ENCODE peak calls at places on chromosome 6, in five cellular contexts. L, I, H, J and F are unnamed samples.

GRCh38 chr6:140537834-140538680 is 1163.6 kb upstream of the CITED2 start:
- DNase-seq in L (no peak), I (peak), H (peak), J (peak), F (no peak)

GRCh38 chr6:28474441-28475219 is 31.3 kb upstream of the ZSCAN23 start:
- DNase-seq in L (peak), I (peak), H (peak), J (peak), F (no peak)

GRCh38 chr6:19433101-19433500 is 404.1 kb upstream of the ID4 start:
- DNase-seq in L (no peak), I (no peak), H (no peak), J (no peak), F (no peak)

GRCh38 chr6:49556429-49556837 is 6.0 kb downstream of the C6orf141 start:
- DNase-seq in L (no peak), I (no peak), H (no peak), J (peak), F (no peak)

GRCh38 chr6:37218501-37218900 is 39.1 kb upstream of the TBC1D22B start:
- DNase-seq in L (no peak), I (no peak), H (no peak), J (no peak), F (no peak)

GRCh38 chr6:27157461-27158315 is 89.8 kb upstream of the PRSS16 start:
- DNase-seq in L (peak), I (no peak), H (peak), J (no peak), F (peak)

GRCh38 chr6:45422541-45423110 is 44.9 kb upstream of the SUPT3H start:
- DNase-seq in L (peak), I (no peak), H (peak), J (no peak), F (peak)

GRCh38 chr6:140567469-140567868 is 1193.0 kb upstream of the CITED2 start:
- DNase-seq in L (no peak), I (no peak), H (no peak), J (no peak), F (no peak)

GRCh38 chr6:56046576-56046975 is 171.2 kb upstream of the BMP5 start:
- DNase-seq in L (no peak), I (no peak), H (no peak), J (no peak), F (no peak)

GRCh38 chr6:56767435-56767834 is 124.7 kb upstream of the DST start:
- DNase-seq in L (no peak), I (no peak), H (no peak), J (no peak), F (no peak)

GRCh38 chr6:35713426-35713825 is 23.4 kb upstream of the ARMC12 start:
- DNase-seq in L (no peak), I (no peak), H (no peak), J (no peak), F (no peak)

GRCh38 chr6:168407842-168408241 is 33.1 kb upstream of the SMOC2 start:
- DNase-seq in L (no peak), I (no peak), H (no peak), J (no peak), F (no peak)

GRCh38 chr6:110951008-110951407 is 7.5 kb upstream of the GTF3C6 start:
- DNase-seq in L (no peak), I (no peak), H (no peak), J (no peak), F (no peak)

GRCh38 chr6:169779092-169779815 is 27.8 kb downstream of the ERMARD start:
- DNase-seq in L (no peak), I (no peak), H (no peak), J (no peak), F (no peak)

GRCh38 chr6:56370591-56371198 is 123.3 kb upstream of the COL21A1 start:
- DNase-seq in L (peak), I (peak), H (peak), J (peak), F (no peak)

GRCh38 chr6:21005816-21006553 is 471.7 kb downstream of the CDKAL1 start:
- DNase-seq in L (no peak), I (no peak), H (peak), J (peak), F (no peak)

GRCh38 chr6:56515081-56515905 is 127.4 kb downstream of the DST start:
- DNase-seq in L (no peak), I (no peak), H (no peak), J (no peak), F (no peak)

GRCh38 chr6:91678679-91679078 is 1091.8 kb upstream of the MAP3K7 start:
- DNase-seq in L (no peak), I (no peak), H (no peak), J (no peak), F (no peak)

GRCh38 chr6:170451762-170452651 is 101.1 kb downstream of the PSMB1 start:
- DNase-seq in L (no peak), I (no peak), H (no peak), J (no peak), F (no peak)

GRCh38 chr6:13436691-13437568 is 50.5 kb downstream of the GFOD1 start:
- DNase-seq in L (no peak), I (no peak), H (no peak), J (no peak), F (no peak)

GRCh38 chr6:31400467-31401289 is 2.7 kb upstream of the MICA start:
- DNase-seq in L (peak), I (peak), H (peak), J (peak), F (no peak)

GRCh38 chr6:166903027-166903426 is 53.3 kb downstream of the RNASET2 start:
- DNase-seq in L (no peak), I (no peak), H (no peak), J (no peak), F (no peak)

GRCh38 chr6:26124550-26125014 is 37.4 kb downstream of the HFE start:
- DNase-seq in L (peak), I (no peak), H (no peak), J (no peak), F (no peak)

GRCh38 chr6:138576303-138576702 is 77.0 kb upstream of the NHSL1 start:
- DNase-seq in L (no peak), I (no peak), H (no peak), J (no peak), F (no peak)

GRCh38 chr6:52388790-52389189 is 26.8 kb downstream of the PAQR8 start:
- DNase-seq in L (no peak), I (no peak), H (no peak), J (no peak), F (no peak)

GRCh38 chr6:36676142-36677058 is 2.1 kb upstream of the CDKN1A start:
- DNase-seq in L (no peak), I (no peak), H (peak), J (peak), F (no peak)

GRCh38 chr6:163420315-163420667 is 5.8 kb downstream of the QKI start:
- DNase-seq in L (no peak), I (no peak), H (no peak), J (no peak), F (no peak)

GRCh38 chr6:140773276-140773675 is 1359.4 kb upstream of the GJE1 start:
- DNase-seq in L (no peak), I (no peak), H (no peak), J (no peak), F (no peak)

DNA sequence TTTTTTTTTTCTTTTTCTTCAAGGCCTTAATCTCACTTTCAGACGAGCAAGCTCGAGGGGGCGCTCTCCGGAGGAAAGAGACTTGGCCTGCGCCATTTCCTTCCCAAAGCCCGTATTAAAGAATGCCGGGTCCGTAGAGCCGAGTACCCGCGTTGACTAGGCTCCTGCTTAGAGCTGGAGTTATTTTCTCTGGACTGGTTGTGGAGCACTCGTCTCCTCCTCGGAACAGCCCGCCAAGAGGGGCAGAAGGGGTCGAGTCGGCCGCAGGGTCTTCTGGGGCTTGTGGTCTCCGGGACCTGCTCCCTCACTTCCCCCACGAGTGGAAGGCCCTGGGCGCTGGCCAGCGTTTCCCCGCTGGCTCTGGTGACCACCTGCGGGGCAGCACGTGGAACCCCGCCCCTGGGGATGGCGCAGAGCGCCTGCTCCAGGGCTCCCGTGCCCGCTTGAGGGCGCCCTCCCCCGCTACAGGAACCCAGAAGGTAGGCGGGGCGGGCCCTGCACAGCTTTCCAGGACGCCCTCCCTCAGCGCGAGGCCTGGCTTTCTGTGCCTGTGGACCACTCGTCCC is 2.7 kb upstream of the MEI4 start:
- DNase-seq in L (peak), I (no peak), H (peak), J (no peak), F (peak)
- TF ChIP-seq CTCF in L (no peak), I (no peak), H (peak), J (no peak), F (peak)

GRCh38 chr6:43993881-43994523 is 133.2 kb downstream of the MRPL14 start:
- DNase-seq in L (no peak), I (no peak), H (peak), J (no peak), F (no peak)
- TF ChIP-seq CTCF in L (no peak), I (no peak), H (no peak), J (no peak), F (no peak)

GRCh38 chr6:40887904-40888303 is 151.1 kb downstream of the UNC5CL start:
- DNase-seq in L (no peak), I (no peak), H (no peak), J (no peak), F (no peak)

GRCh38 chr6:40888456-40888990 is 150.5 kb downstream of the UNC5CL start:
- DNase-seq in L (no peak), I (no peak), H (no peak), J (no peak), F (no peak)

GRCh38 chr6:40889137-40889832 is 149.7 kb downstream of the UNC5CL start:
- DNase-seq in L (no peak), I (no peak), H (no peak), J (no peak), F (no peak)

GRCh38 chr6:40885139-40885774 is 153.8 kb downstream of the UNC5CL start:
- DNase-seq in L (no peak), I (no peak), H (no peak), J (no peak), F (no peak)

DNA sequence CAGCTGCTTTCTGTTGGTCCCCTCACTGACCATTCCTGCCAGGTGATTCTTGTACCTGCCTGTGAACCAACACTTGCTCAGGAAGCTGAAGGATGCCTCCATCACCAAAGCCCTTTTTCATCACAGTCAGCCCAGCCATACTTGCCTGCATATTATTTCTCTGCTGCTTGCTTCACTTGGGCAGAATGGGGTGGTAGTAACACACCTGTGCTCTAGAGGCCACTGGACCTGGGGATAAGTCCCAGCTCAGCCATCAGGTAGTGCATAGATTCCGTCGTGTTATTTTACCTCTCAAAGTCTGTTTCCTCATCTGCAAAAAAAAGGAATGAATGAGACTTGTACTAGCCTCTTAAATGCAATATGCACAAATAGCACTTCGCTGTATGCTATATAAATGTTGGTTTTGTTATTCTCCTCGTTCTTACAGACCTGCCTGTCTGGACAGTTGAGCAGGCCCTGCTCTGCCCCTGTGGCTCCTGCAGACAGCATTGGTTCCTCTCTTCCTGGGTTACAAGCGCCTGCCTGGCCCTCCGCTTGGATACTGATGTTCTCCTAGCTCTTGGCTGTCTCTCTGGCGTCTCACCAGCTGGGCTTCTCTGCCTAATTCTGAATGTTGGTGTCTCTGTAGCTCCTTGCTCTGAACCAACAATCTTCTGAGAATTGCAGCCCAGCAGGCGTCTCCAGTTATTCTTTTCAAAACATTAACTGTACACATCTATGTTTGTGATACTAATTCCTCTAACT is 151.8 kb downstream of the UNC5CL start:
- DNase-seq in L (no peak), I (no peak), H (no peak), J (no peak), F (no peak)
- TF ChIP-seq CTCF in L (no peak), I (no peak), H (no peak), J (no peak), F (no peak)

DNA sequence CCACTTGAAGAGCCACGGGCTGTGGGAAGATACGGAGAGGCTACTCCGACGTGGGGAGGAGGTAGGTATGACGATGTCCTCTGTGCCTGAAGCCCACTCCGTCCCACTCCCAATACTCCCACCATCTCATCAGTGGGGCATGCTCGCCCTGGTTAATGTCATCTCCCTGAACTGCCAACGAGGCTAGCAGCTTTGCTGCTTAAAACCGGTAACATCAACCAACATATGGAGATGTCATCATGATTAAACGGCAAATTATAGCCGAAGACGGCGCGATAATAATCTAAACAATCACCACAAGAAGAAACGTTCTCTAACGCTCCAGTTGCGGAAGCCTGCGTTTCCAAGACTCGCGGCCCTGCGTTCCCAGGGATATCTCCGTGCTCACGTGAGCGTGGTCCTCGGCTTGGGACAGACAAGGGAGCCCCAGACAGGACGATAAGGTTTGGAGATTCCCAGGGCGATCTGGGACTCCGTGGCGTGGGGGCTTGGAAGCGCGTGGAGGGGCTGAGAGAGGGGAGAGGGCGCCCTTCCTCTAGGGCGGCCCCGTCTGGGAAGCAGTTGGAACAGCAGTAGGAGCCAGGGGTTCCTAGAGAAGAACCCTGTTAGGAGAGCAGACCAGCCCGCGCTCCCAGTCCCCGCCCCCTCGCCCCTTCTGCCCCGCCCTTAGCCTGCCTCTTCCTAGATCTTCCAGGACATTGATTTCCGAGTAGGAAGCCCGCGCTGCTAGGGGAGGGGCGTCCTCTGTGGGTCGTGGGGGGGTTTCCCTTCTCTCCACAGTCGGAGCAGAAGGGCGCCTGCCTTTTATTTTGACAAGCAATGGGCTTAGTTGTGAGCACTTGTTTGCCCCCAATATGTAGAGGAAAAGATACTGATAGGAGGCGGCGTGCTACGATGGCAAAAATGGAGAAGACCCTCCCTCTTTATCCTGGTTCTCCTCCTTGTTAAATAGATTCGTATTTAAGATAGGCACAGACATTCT is 10.7 kb downstream of the NRN1 start:
- DNase-seq in L (no peak), I (no peak), H (no peak), J (peak), F (peak)
- TF ChIP-seq CTCF in L (no peak), I (peak), H (no peak), J (peak), F (peak)

DNA sequence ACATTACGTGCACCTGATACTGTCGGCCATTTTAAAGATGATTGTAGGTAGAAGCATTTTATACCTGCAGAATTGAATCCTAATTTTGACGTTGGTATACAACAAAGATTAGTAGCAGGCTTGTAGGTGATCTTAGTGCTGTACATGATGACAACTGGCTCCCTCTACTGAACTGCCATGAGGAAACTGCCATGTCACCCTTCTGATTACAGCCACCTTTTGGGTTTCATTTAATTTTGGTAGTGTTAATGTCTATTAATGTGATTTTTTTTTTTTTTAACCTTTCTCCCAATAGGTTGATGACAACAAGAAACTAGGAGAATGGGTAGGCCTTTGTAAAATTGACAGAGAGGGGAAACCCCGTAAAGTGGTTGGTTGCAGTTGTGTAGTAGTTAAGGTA is 2.3 kb downstream of the RPS12 start:
- DNase-seq in L (no peak), I (no peak), H (peak), J (no peak), F (no peak)
- TF ChIP-seq CTCF in L (no peak), I (no peak), H (peak), J (no peak), F (no peak)

GRCh38 chr6:158220786-158221442 is 52.8 kb downstream of the GTF2H5 start:
- DNase-seq in L (peak), I (peak), H (peak), J (peak), F (peak)
- TF ChIP-seq CTCF in L (peak), I (peak), H (peak), J (peak), F (peak)

DNA sequence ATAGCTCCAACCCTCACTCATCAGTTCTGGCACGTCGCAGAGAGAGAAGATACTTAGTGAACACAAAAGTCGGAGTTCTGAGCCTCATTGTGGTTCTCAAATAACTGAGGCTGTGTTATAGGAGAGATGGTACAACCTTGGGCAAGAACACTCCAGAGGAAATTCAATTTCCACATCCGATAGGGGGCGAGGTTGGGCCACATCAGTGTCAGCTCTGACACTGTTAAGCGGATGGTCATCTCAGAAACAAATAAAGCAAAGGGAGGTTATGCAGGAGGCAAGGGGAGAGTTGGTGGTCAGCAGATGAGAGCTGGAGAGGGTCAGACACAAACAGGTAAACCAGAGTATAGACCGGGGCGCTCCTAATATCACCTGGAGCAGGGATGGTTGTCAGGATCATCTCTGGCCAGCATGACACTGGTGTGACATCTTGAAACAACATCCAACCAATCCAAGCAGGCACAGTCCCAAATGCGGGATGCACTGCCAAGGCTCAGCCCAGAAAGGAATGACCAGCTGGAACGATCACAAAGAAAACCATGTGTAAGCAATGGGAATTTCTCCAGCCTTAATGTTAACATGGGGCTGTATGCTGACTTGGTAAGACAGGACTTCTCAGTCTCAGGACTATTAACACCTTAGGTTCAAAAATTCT is 331.8 kb downstream of the HACE1 start:
- DNase-seq in L (peak), I (no peak), H (peak), J (no peak), F (peak)
- TF ChIP-seq CTCF in L (peak), I (peak), H (peak), J (no peak), F (no peak)

DNA sequence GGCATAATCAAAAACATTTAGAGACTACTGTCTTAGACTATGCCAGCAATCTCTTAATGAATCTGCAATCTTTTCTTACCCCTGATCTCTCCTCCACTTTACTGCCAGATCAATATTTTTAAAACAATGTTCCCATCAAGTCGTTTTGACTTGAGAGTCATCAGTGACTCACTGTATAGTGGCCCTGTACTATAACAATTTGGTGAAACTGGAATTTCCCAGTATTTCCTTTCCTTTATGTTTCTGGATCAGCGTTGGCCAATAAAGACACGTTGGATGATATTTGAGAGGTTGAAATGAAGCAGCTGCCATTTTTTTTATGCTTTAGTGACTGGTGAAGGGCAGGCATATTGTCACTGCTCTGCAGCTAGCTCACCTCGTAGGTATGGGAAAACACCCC is 10.1 kb upstream of the SMIM13 start:
- DNase-seq in L (no peak), I (no peak), H (no peak), J (peak), F (no peak)
- TF ChIP-seq CTCF in L (no peak), I (no peak), H (no peak), J (no peak), F (no peak)